ENCODE peak calls at places on chromosomes 13 and 19, in seven cellular contexts. One of them, this sample, is unnamed.
A peak's percentile ranks its signal among the peaks of the same experiment; 100 is the strongest.

GRCh38 chr19:1884719-1885334 is 469 bp downstream of the ABHD17A start:
- DNase-seq in ELR: peak; percentile 48
- DNase-seq in HAP-1: no peak
- DNase-seq in stimulated activated CD8-positive, alpha-beta memory T cell treated with anti-CD3 and anti-CD28 coated beads, Interleukin-15, amount 100 ng/mL, for 1 hour: no peak
- DNase-seq in germinal center: no peak
- DNase-seq in lower leg skin: no peak
- DNase-seq in tibial nerve: no peak
- DNase-seq in this sample: no peak

GRCh38 chr19:7748756-7749155 is 1.4 kb upstream of the CD209 start:
- DNase-seq in ELR: peak; percentile 59
- DNase-seq in HAP-1: peak; percentile 3
- DNase-seq in stimulated activated CD8-positive, alpha-beta memory T cell treated with anti-CD3 and anti-CD28 coated beads, Interleukin-15, amount 100 ng/mL, for 1 hour: no peak
- DNase-seq in germinal center: no peak
- DNase-seq in lower leg skin: no peak
- DNase-seq in tibial nerve: no peak
- DNase-seq in this sample: peak; percentile 11

GRCh38 chr19:2240881-2241760 is 4.5 kb downstream of the SF3A2 start:
- DNase-seq in ELR: no peak
- DNase-seq in HAP-1: no peak
- DNase-seq in stimulated activated CD8-positive, alpha-beta memory T cell treated with anti-CD3 and anti-CD28 coated beads, Interleukin-15, amount 100 ng/mL, for 1 hour: no peak
- DNase-seq in germinal center: no peak
- DNase-seq in lower leg skin: no peak
- DNase-seq in tibial nerve: no peak
- DNase-seq in this sample: no peak

GRCh38 chr13:22428188-22428828 is 752.5 kb upstream of the SGCG start:
- DNase-seq in ELR: no peak
- DNase-seq in HAP-1: no peak
- DNase-seq in stimulated activated CD8-positive, alpha-beta memory T cell treated with anti-CD3 and anti-CD28 coated beads, Interleukin-15, amount 100 ng/mL, for 1 hour: no peak
- DNase-seq in germinal center: no peak
- DNase-seq in lower leg skin: no peak
- DNase-seq in tibial nerve: no peak
- DNase-seq in this sample: peak; percentile 4

GRCh38 chr19:1590641-1591397 is 1.8 kb downstream of the MBD3 start:
- DNase-seq in ELR: peak; percentile 48
- DNase-seq in HAP-1: peak; percentile 47
- DNase-seq in stimulated activated CD8-positive, alpha-beta memory T cell treated with anti-CD3 and anti-CD28 coated beads, Interleukin-15, amount 100 ng/mL, for 1 hour: no peak
- DNase-seq in germinal center: no peak
- DNase-seq in lower leg skin: no peak
- DNase-seq in tibial nerve: no peak
- DNase-seq in this sample: no peak

GRCh38 chr13:84433024-84433423 is 550.8 kb upstream of the SLITRK1 start:
- DNase-seq in ELR: peak; percentile 94
- DNase-seq in HAP-1: no peak
- DNase-seq in stimulated activated CD8-positive, alpha-beta memory T cell treated with anti-CD3 and anti-CD28 coated beads, Interleukin-15, amount 100 ng/mL, for 1 hour: no peak
- DNase-seq in germinal center: no peak
- DNase-seq in lower leg skin: no peak
- DNase-seq in tibial nerve: no peak
- DNase-seq in this sample: peak; percentile 64

GRCh38 chr19:30036154-30037129 is 94.4 kb downstream of the URI1 start:
- DNase-seq in ELR: no peak
- DNase-seq in HAP-1: no peak
- DNase-seq in stimulated activated CD8-positive, alpha-beta memory T cell treated with anti-CD3 and anti-CD28 coated beads, Interleukin-15, amount 100 ng/mL, for 1 hour: no peak
- DNase-seq in germinal center: no peak
- DNase-seq in lower leg skin: no peak
- DNase-seq in tibial nerve: no peak
- DNase-seq in this sample: no peak

GRCh38 chr13:105047676-105048295 is 1487.7 kb downstream of the EFNB2 start:
- DNase-seq in ELR: no peak
- DNase-seq in HAP-1: no peak
- DNase-seq in stimulated activated CD8-positive, alpha-beta memory T cell treated with anti-CD3 and anti-CD28 coated beads, Interleukin-15, amount 100 ng/mL, for 1 hour: no peak
- DNase-seq in germinal center: no peak
- DNase-seq in lower leg skin: no peak
- DNase-seq in tibial nerve: no peak
- DNase-seq in this sample: no peak

GRCh38 chr19:33736158-33736557 is 60.5 kb upstream of the KCTD15 start:
- DNase-seq in ELR: no peak
- DNase-seq in HAP-1: no peak
- DNase-seq in stimulated activated CD8-positive, alpha-beta memory T cell treated with anti-CD3 and anti-CD28 coated beads, Interleukin-15, amount 100 ng/mL, for 1 hour: no peak
- DNase-seq in germinal center: no peak
- DNase-seq in lower leg skin: no peak
- DNase-seq in tibial nerve: no peak
- DNase-seq in this sample: no peak

GRCh38 chr19:18520848-18521691 is 800 bp downstream of the ELL start:
- DNase-seq in ELR: peak; percentile 55
- DNase-seq in HAP-1: no peak
- DNase-seq in stimulated activated CD8-positive, alpha-beta memory T cell treated with anti-CD3 and anti-CD28 coated beads, Interleukin-15, amount 100 ng/mL, for 1 hour: no peak
- DNase-seq in germinal center: peak; percentile 53
- DNase-seq in lower leg skin: no peak
- DNase-seq in tibial nerve: peak; percentile 62
- DNase-seq in this sample: no peak

GRCh38 chr13:46899801-46900200 is 2.9 kb upstream of the HTR2A start:
- DNase-seq in ELR: no peak
- DNase-seq in HAP-1: no peak
- DNase-seq in stimulated activated CD8-positive, alpha-beta memory T cell treated with anti-CD3 and anti-CD28 coated beads, Interleukin-15, amount 100 ng/mL, for 1 hour: no peak
- DNase-seq in germinal center: no peak
- DNase-seq in lower leg skin: no peak
- DNase-seq in tibial nerve: no peak
- DNase-seq in this sample: no peak

GRCh38 chr19:44925114-44925891 is 10.9 kb downstream of the APOC1 start:
- DNase-seq in ELR: peak; percentile 35
- DNase-seq in HAP-1: no peak
- DNase-seq in stimulated activated CD8-positive, alpha-beta memory T cell treated with anti-CD3 and anti-CD28 coated beads, Interleukin-15, amount 100 ng/mL, for 1 hour: no peak
- DNase-seq in germinal center: no peak
- DNase-seq in lower leg skin: peak; percentile 96
- DNase-seq in tibial nerve: peak; percentile 81
- DNase-seq in this sample: no peak

GRCh38 chr19:47155141-47155540 is 24.5 kb downstream of the SAE1 start:
- DNase-seq in ELR: no peak
- DNase-seq in HAP-1: no peak
- DNase-seq in stimulated activated CD8-positive, alpha-beta memory T cell treated with anti-CD3 and anti-CD28 coated beads, Interleukin-15, amount 100 ng/mL, for 1 hour: no peak
- DNase-seq in germinal center: no peak
- DNase-seq in lower leg skin: no peak
- DNase-seq in tibial nerve: no peak
- DNase-seq in this sample: no peak

GRCh38 chr13:35388979-35389378 is 87.5 kb downstream of the MAB21L1 start:
- DNase-seq in ELR: peak; percentile 56
- DNase-seq in HAP-1: peak; percentile 54
- DNase-seq in stimulated activated CD8-positive, alpha-beta memory T cell treated with anti-CD3 and anti-CD28 coated beads, Interleukin-15, amount 100 ng/mL, for 1 hour: no peak
- DNase-seq in germinal center: no peak
- DNase-seq in lower leg skin: no peak
- DNase-seq in tibial nerve: no peak
- DNase-seq in this sample: no peak

GRCh38 chr13:70170689-70171088 is 62.4 kb upstream of the KLHL1 start:
- DNase-seq in ELR: no peak
- DNase-seq in HAP-1: no peak
- DNase-seq in stimulated activated CD8-positive, alpha-beta memory T cell treated with anti-CD3 and anti-CD28 coated beads, Interleukin-15, amount 100 ng/mL, for 1 hour: no peak
- DNase-seq in germinal center: no peak
- DNase-seq in lower leg skin: no peak
- DNase-seq in tibial nerve: no peak
- DNase-seq in this sample: no peak

GRCh38 chr13:113655358-113656014 is 2.5 kb downstream of the ATP4B start:
- DNase-seq in ELR: no peak
- DNase-seq in HAP-1: no peak
- DNase-seq in stimulated activated CD8-positive, alpha-beta memory T cell treated with anti-CD3 and anti-CD28 coated beads, Interleukin-15, amount 100 ng/mL, for 1 hour: no peak
- DNase-seq in germinal center: no peak
- DNase-seq in lower leg skin: peak; percentile 71
- DNase-seq in tibial nerve: no peak
- DNase-seq in this sample: no peak

GRCh38 chr19:13156968-13157882 is 7.0 kb downstream of the IER2 start:
- DNase-seq in ELR: peak; percentile 55
- DNase-seq in HAP-1: no peak
- DNase-seq in stimulated activated CD8-positive, alpha-beta memory T cell treated with anti-CD3 and anti-CD28 coated beads, Interleukin-15, amount 100 ng/mL, for 1 hour: no peak
- DNase-seq in germinal center: peak; percentile 38
- DNase-seq in lower leg skin: no peak
- DNase-seq in tibial nerve: no peak
- DNase-seq in this sample: no peak